ENCODE peak calls at places on chromosomes 2 and 18, in five cellular contexts. C is foreskin fibroblast, F is NCI-H524, R is fibroblast of lung, K is LHCN-M2. U is an unnamed sample.

GRCh38 chr2:136653836-136654235 is 111.5 kb upstream of the THSD7B start:
- DNase-seq in C (no peak), F (no peak), R (no peak), K (no peak), U (no peak)

GRCh38 chr2:121527009-121527682 is 3.5 kb upstream of the RNU4ATAC start:
- DNase-seq in C (no peak), F (no peak), R (peak; percentile 25), K (peak; percentile 52), U (no peak)

GRCh38 chr2:156333274-156333950 is 891 bp upstream of the NR4A2 start:
- DNase-seq in C (peak; percentile 39), F (no peak), R (no peak), K (no peak), U (no peak)

GRCh38 chr18:3689091-3689490 is 239.1 kb downstream of the TGIF1 start:
- DNase-seq in C (no peak), F (no peak), R (peak; percentile 86), K (peak; percentile 26), U (no peak)

GRCh38 chr2:152826880-152827279 is 108.5 kb downstream of the ARL6IP6 start:
- DNase-seq in C (peak; percentile 1), F (peak; percentile 7), R (peak; percentile 44), K (peak; percentile 87), U (no peak)

GRCh38 chr2:10477443-10478297 is 29.5 kb upstream of the ODC1 start:
- DNase-seq in C (no peak), F (no peak), R (no peak), K (no peak), U (no peak)

GRCh38 chr2:23614701-23615100 is 229.7 kb downstream of the KLHL29 start:
- DNase-seq in C (no peak), F (no peak), R (no peak), K (no peak), U (no peak)

GRCh38 chr2:236125541-236125940 is 42.6 kb downstream of the GBX2 start:
- DNase-seq in C (no peak), F (no peak), R (no peak), K (no peak), U (no peak)

GRCh38 chr18:76490701-76491171 is 4.3 kb downstream of the ZNF516 start:
- DNase-seq in C (peak; percentile 52), F (peak; percentile 54), R (peak; percentile 30), K (no peak), U (peak; percentile 26)